ENCODE peak calls at places on chromosomes 3 and 15, in eight cellular contexts. V, G, W, I, B, L, S and M are unnamed samples.

GRCh38 chr3:47996440-47996839 is 19.8 kb downstream of the MAP4 start:
- DNase-seq in V (no peak), G (no peak), W (no peak), I (no peak), B (no peak), L (no peak), S (no peak), M (no peak)

GRCh38 chr3:69174871-69175737 is 52.7 kb upstream of the LMOD3 start:
- DNase-seq in V (no peak), G (no peak), W (no peak), I (no peak), B (no peak), L (no peak), S (no peak), M (peak; percentile 17)

GRCh38 chr15:99983171-99983891 is 250.1 kb upstream of the LYSMD4 start:
- DNase-seq in V (no peak), G (no peak), W (no peak), I (no peak), B (no peak), L (no peak), S (no peak), M (peak; percentile 41)

GRCh38 chr3:48598323-48599076 is 3.4 kb upstream of the COL7A1 start:
- DNase-seq in V (no peak), G (no peak), W (no peak), I (peak; percentile 84), B (no peak), L (peak; percentile 48), S (no peak), M (peak; percentile 92)

GRCh38 chr15:56760186-56760585 is 26.9 kb upstream of the ZNF280D start:
- DNase-seq in V (no peak), G (no peak), W (no peak), I (no peak), B (no peak), L (no peak), S (no peak), M (peak; percentile 80)

GRCh38 chr3:194166682-194167479 is 30.9 kb downstream of the HES1 start:
- DNase-seq in V (no peak), G (no peak), W (no peak), I (no peak), B (no peak), L (no peak), S (no peak), M (no peak)

GRCh38 chr15:41492597-41493204 is 973 bp upstream of the ITPKA start:
- DNase-seq in V (no peak), G (no peak), W (no peak), I (no peak), B (no peak), L (no peak), S (no peak), M (peak; percentile 38)

GRCh38 chr3:154758109-154758868 is 321.8 kb upstream of the MME start:
- DNase-seq in V (peak; percentile 18), G (peak; percentile 31), W (no peak), I (peak; percentile 36), B (no peak), L (peak; percentile 4), S (peak; percentile 18), M (peak; percentile 66)

GRCh38 chr3:128727996-128728395 is 2.0 kb downstream of the RAB7A start:
- DNase-seq in V (no peak), G (peak; percentile 11), W (no peak), I (no peak), B (no peak), L (no peak), S (no peak), M (no peak)

GRCh38 chr3:9024341-9024740 is 61.1 kb upstream of the RAD18 start:
- DNase-seq in V (no peak), G (no peak), W (no peak), I (no peak), B (no peak), L (no peak), S (no peak), M (no peak)

GRCh38 chr3:65814883-65815578 is 223.7 kb downstream of the MAGI1 start:
- DNase-seq in V (no peak), G (no peak), W (no peak), I (no peak), B (no peak), L (no peak), S (peak; percentile 31), M (no peak)

GRCh38 chr3:117611242-117611641 is 901.7 kb downstream of the TUSC7 start:
- DNase-seq in V (no peak), G (no peak), W (peak; percentile 83), I (no peak), B (no peak), L (no peak), S (no peak), M (no peak)

GRCh38 chr3:123046262-123046873 is 18.8 kb upstream of the SEMA5B start:
- DNase-seq in V (no peak), G (no peak), W (no peak), I (no peak), B (no peak), L (no peak), S (no peak), M (no peak)

GRCh38 chr3:125236331-125236903 is 23.9 kb upstream of the SLC12A8 start:
- DNase-seq in V (no peak), G (no peak), W (no peak), I (no peak), B (no peak), L (no peak), S (no peak), M (peak; percentile 26)

GRCh38 chr3:157248590-157249425 is 88.9 kb upstream of the CCNL1 start:
- DNase-seq in V (peak; percentile 56), G (peak; percentile 12), W (no peak), I (peak; percentile 75), B (no peak), L (peak; percentile 10), S (no peak), M (peak; percentile 95)

GRCh38 chr3:113697192-113698090 is 999 bp upstream of the USF3 start:
- DNase-seq in V (peak; percentile 51), G (peak; percentile 16), W (peak; percentile 6), I (peak; percentile 12), B (peak; percentile 55), L (peak; percentile 36), S (no peak), M (peak; percentile 54)

GRCh38 chr15:35168464-35168863 is 83.4 kb upstream of the NANOGP8 start:
- DNase-seq in V (no peak), G (no peak), W (no peak), I (no peak), B (no peak), L (no peak), S (no peak), M (peak; percentile 70)

GRCh38 chr3:183489455-183490210 is 61.2 kb upstream of the MCF2L2 start:
- DNase-seq in V (no peak), G (no peak), W (no peak), I (no peak), B (no peak), L (no peak), S (no peak), M (peak; percentile 56)

GRCh38 chr3:115651599-115651998 is 28.3 kb downstream of the GAP43 start:
- DNase-seq in V (no peak), G (no peak), W (no peak), I (no peak), B (no peak), L (no peak), S (no peak), M (no peak)